ENCODE peak calls at places on chromosomes 11 and 22, in nine cellular contexts. One of them, this sample, is unnamed.

GRCh38 chr22:18987765-18988164 is 51.7 kb upstream of the PRODH start:
- DNase-seq in T follicular helper cell: no peak
- DNase-seq in Karpas-422: no peak
- DNase-seq in adrenal gland: no peak
- DNase-seq in Calu3: peak
- DNase-seq in ureter: no peak
- DNase-seq in GM19239: no peak
- DNase-seq in omental fat pad: no peak
- DNase-seq in ELR: peak
- DNase-seq in this sample: no peak

GRCh38 chr22:48758905-48759875 is 1068.5 kb downstream of the BRD1 start:
- DNase-seq in T follicular helper cell: no peak
- DNase-seq in Karpas-422: no peak
- DNase-seq in adrenal gland: peak
- DNase-seq in Calu3: no peak
- DNase-seq in ureter: peak
- DNase-seq in GM19239: no peak
- DNase-seq in omental fat pad: peak
- DNase-seq in ELR: no peak
- DNase-seq in this sample: no peak

GRCh38 chr11:57873196-57873911 is 111.8 kb downstream of the CTNND1 start:
- DNase-seq in T follicular helper cell: no peak
- DNase-seq in Karpas-422: no peak
- DNase-seq in adrenal gland: no peak
- DNase-seq in Calu3: no peak
- DNase-seq in ureter: no peak
- DNase-seq in GM19239: no peak
- DNase-seq in omental fat pad: no peak
- DNase-seq in ELR: peak
- DNase-seq in this sample: no peak

GRCh38 chr11:34052036-34052607 is 591 bp downstream of the CAPRIN1 start:
- DNase-seq in T follicular helper cell: peak
- DNase-seq in Karpas-422: peak
- DNase-seq in adrenal gland: peak
- DNase-seq in Calu3: peak
- DNase-seq in ureter: peak
- DNase-seq in GM19239: peak
- DNase-seq in omental fat pad: peak
- DNase-seq in ELR: peak
- DNase-seq in this sample: peak

GRCh38 chr11:95302211-95302610 is 71.2 kb upstream of the SESN3 start:
- DNase-seq in T follicular helper cell: no peak
- DNase-seq in Karpas-422: no peak
- DNase-seq in adrenal gland: no peak
- DNase-seq in Calu3: no peak
- DNase-seq in ureter: no peak
- DNase-seq in GM19239: no peak
- DNase-seq in omental fat pad: no peak
- DNase-seq in ELR: no peak
- DNase-seq in this sample: no peak

GRCh38 chr22:50260801-50261614 is 475 bp downstream of the MAPK12 start:
- DNase-seq in T follicular helper cell: no peak
- DNase-seq in Karpas-422: peak
- DNase-seq in adrenal gland: no peak
- DNase-seq in Calu3: peak
- DNase-seq in ureter: no peak
- DNase-seq in GM19239: peak
- DNase-seq in omental fat pad: no peak
- DNase-seq in ELR: peak
- DNase-seq in this sample: no peak

GRCh38 chr22:29301716-29302401 is 4.6 kb upstream of the GAS2L1 start:
- DNase-seq in T follicular helper cell: no peak
- DNase-seq in Karpas-422: peak
- DNase-seq in adrenal gland: peak
- DNase-seq in Calu3: no peak
- DNase-seq in ureter: no peak
- DNase-seq in GM19239: no peak
- DNase-seq in omental fat pad: no peak
- DNase-seq in ELR: peak
- DNase-seq in this sample: no peak

GRCh38 chr11:10314199-10315072 is 9.6 kb downstream of the ADM start:
- DNase-seq in T follicular helper cell: no peak
- DNase-seq in Karpas-422: peak
- DNase-seq in adrenal gland: no peak
- DNase-seq in Calu3: no peak
- DNase-seq in ureter: no peak
- DNase-seq in GM19239: no peak
- DNase-seq in omental fat pad: no peak
- DNase-seq in ELR: peak
- DNase-seq in this sample: no peak

GRCh38 chr11:73143126-73143838 is 1.2 kb upstream of the FCHSD2 start:
- DNase-seq in T follicular helper cell: no peak
- DNase-seq in Karpas-422: peak
- DNase-seq in adrenal gland: no peak
- DNase-seq in Calu3: no peak
- DNase-seq in ureter: no peak
- DNase-seq in GM19239: no peak
- DNase-seq in omental fat pad: no peak
- DNase-seq in ELR: peak
- DNase-seq in this sample: no peak

GRCh38 chr11:65478411-65479183 is 20.2 kb upstream of the MALAT1 start:
- DNase-seq in T follicular helper cell: no peak
- DNase-seq in Karpas-422: no peak
- DNase-seq in adrenal gland: peak
- DNase-seq in Calu3: no peak
- DNase-seq in ureter: no peak
- DNase-seq in GM19239: no peak
- DNase-seq in omental fat pad: no peak
- DNase-seq in ELR: no peak
- DNase-seq in this sample: no peak

GRCh38 chr22:36745301-36745995 is 30.5 kb downstream of the IFT27 start:
- DNase-seq in T follicular helper cell: no peak
- DNase-seq in Karpas-422: peak
- DNase-seq in adrenal gland: no peak
- DNase-seq in Calu3: no peak
- DNase-seq in ureter: no peak
- DNase-seq in GM19239: no peak
- DNase-seq in omental fat pad: no peak
- DNase-seq in ELR: no peak
- DNase-seq in this sample: no peak

GRCh38 chr11:31690041-31690440 is 121.1 kb downstream of the PAX6 start:
- DNase-seq in T follicular helper cell: no peak
- DNase-seq in Karpas-422: no peak
- DNase-seq in adrenal gland: no peak
- DNase-seq in Calu3: no peak
- DNase-seq in ureter: no peak
- DNase-seq in GM19239: no peak
- DNase-seq in omental fat pad: no peak
- DNase-seq in ELR: no peak
- DNase-seq in this sample: no peak

GRCh38 chr11:371716-372590 is 2.7 kb downstream of the B4GALNT4 start:
- DNase-seq in T follicular helper cell: no peak
- DNase-seq in Karpas-422: no peak
- DNase-seq in adrenal gland: no peak
- DNase-seq in Calu3: no peak
- DNase-seq in ureter: no peak
- DNase-seq in GM19239: no peak
- DNase-seq in omental fat pad: no peak
- DNase-seq in ELR: no peak
- DNase-seq in this sample: no peak

This sample was measured in thoracic aorta.